ENCODE peak calls at places on chromosomes 11 and 22, in eight cellular contexts. One of them, this sample, is unnamed.

GRCh38 chr11:75303544-75304224 is 47.8 kb downstream of the ARRB1 start:
- DNase-seq in lung: no peak
- DNase-seq in AG04449: no peak
- DNase-seq in astrocyte of the spinal cord: no peak
- DNase-seq in heart left ventricle: no peak
- DNase-seq in H1: no peak
- DNase-seq in spleen: no peak
- DNase-seq in pancreas: peak; percentile 23
- DNase-seq in this sample: no peak

GRCh38 chr11:108984548-108984947 is 319.7 kb downstream of the DDX10 start:
- DNase-seq in lung: no peak
- DNase-seq in AG04449: no peak
- DNase-seq in astrocyte of the spinal cord: no peak
- DNase-seq in heart left ventricle: no peak
- DNase-seq in H1: no peak
- DNase-seq in spleen: no peak
- DNase-seq in pancreas: no peak
- DNase-seq in this sample: no peak

GRCh38 chr11:36155301-36155700 is 133.9 kb downstream of the COMMD9 start:
- DNase-seq in lung: no peak
- DNase-seq in AG04449: no peak
- DNase-seq in astrocyte of the spinal cord: no peak
- DNase-seq in heart left ventricle: no peak
- DNase-seq in H1: no peak
- DNase-seq in spleen: no peak
- DNase-seq in pancreas: no peak
- DNase-seq in this sample: no peak

GRCh38 chr22:19714320-19715252 is at the start of gene SEPTIN5:
- DNase-seq in lung: no peak
- DNase-seq in AG04449: no peak
- DNase-seq in astrocyte of the spinal cord: no peak
- DNase-seq in heart left ventricle: peak; percentile 65
- DNase-seq in H1: no peak
- DNase-seq in spleen: peak; percentile 80
- DNase-seq in pancreas: peak; percentile 82
- DNase-seq in this sample: no peak

GRCh38 chr11:19742595-19743292 is 30.1 kb downstream of the NAV2 start:
- DNase-seq in lung: peak; percentile 82
- DNase-seq in AG04449: no peak
- DNase-seq in astrocyte of the spinal cord: peak; percentile 79
- DNase-seq in heart left ventricle: peak; percentile 85
- DNase-seq in H1: peak; percentile 49
- DNase-seq in spleen: peak; percentile 82
- DNase-seq in pancreas: peak; percentile 87
- DNase-seq in this sample: peak; percentile 84

GRCh38 chr11:17846852-17847453 is 112.4 kb downstream of the KCNC1 start:
- DNase-seq in lung: no peak
- DNase-seq in AG04449: no peak
- DNase-seq in astrocyte of the spinal cord: peak; percentile 42
- DNase-seq in heart left ventricle: no peak
- DNase-seq in H1: no peak
- DNase-seq in spleen: no peak
- DNase-seq in pancreas: no peak
- DNase-seq in this sample: no peak

GRCh38 chr22:43090130-43090789 is 1.1 kb upstream of the TTLL1 start:
- DNase-seq in lung: peak; percentile 48
- DNase-seq in AG04449: peak; percentile 50
- DNase-seq in astrocyte of the spinal cord: peak; percentile 87
- DNase-seq in heart left ventricle: no peak
- DNase-seq in H1: no peak
- DNase-seq in spleen: no peak
- DNase-seq in pancreas: no peak
- DNase-seq in this sample: no peak

GRCh38 chr11:75350743-75351540 is 519 bp downstream of the ARRB1 start:
- DNase-seq in lung: peak; percentile 61
- DNase-seq in AG04449: no peak
- DNase-seq in astrocyte of the spinal cord: no peak
- DNase-seq in heart left ventricle: peak; percentile 81
- DNase-seq in H1: no peak
- DNase-seq in spleen: peak; percentile 87
- DNase-seq in pancreas: peak; percentile 89
- DNase-seq in this sample: peak; percentile 72

GRCh38 chr11:10908215-10908990 is 50.5 kb upstream of the ZBED5 start:
- DNase-seq in lung: no peak
- DNase-seq in AG04449: peak; percentile 81
- DNase-seq in astrocyte of the spinal cord: peak; percentile 93
- DNase-seq in heart left ventricle: no peak
- DNase-seq in H1: no peak
- DNase-seq in spleen: no peak
- DNase-seq in pancreas: no peak
- DNase-seq in this sample: no peak

GRCh38 chr22:23068832-23069385 is 1.4 kb upstream of the GNAZ start:
- DNase-seq in lung: no peak
- DNase-seq in AG04449: no peak
- DNase-seq in astrocyte of the spinal cord: no peak
- DNase-seq in heart left ventricle: no peak
- DNase-seq in H1: no peak
- DNase-seq in spleen: peak; percentile 50
- DNase-seq in pancreas: peak; percentile 22
- DNase-seq in this sample: peak; percentile 67

GRCh38 chr11:35649984-35650383 is 12.6 kb upstream of the TRIM44 start:
- DNase-seq in lung: no peak
- DNase-seq in AG04449: no peak
- DNase-seq in astrocyte of the spinal cord: peak; percentile 34
- DNase-seq in heart left ventricle: no peak
- DNase-seq in H1: no peak
- DNase-seq in spleen: no peak
- DNase-seq in pancreas: no peak
- DNase-seq in this sample: no peak

GRCh38 chr11:14075118-14075601 is 112.6 kb downstream of the SPON1 start:
- DNase-seq in lung: no peak
- DNase-seq in AG04449: no peak
- DNase-seq in astrocyte of the spinal cord: peak; percentile 35
- DNase-seq in heart left ventricle: no peak
- DNase-seq in H1: no peak
- DNase-seq in spleen: no peak
- DNase-seq in pancreas: no peak
- DNase-seq in this sample: no peak

DNA sequence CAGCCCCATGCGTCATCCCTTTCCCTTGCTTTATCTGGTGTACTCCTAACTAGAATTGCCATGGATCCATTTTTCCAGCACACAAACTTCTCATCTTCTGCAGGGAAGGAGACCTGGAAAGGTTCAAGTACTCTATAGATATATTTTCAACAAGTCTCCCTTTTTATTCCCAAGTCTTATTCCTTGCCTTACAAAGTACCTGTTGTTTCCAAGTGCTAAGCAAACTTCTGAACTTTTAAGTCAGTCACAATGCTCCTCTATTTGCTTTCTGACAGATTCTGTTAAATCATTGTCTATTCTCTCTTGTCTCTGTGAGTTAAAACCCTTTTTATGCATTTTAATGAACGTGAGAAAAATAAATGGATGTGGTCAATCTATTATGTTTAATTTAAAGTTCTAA is 20.4 kb downstream of the CCDC73 start:
- DNase-seq in lung: no peak
- DNase-seq in AG04449: no peak
- DNase-seq in astrocyte of the spinal cord: no peak
- DNase-seq in heart left ventricle: no peak
- DNase-seq in H1: no peak
- DNase-seq in spleen: no peak
- DNase-seq in pancreas: no peak
- DNase-seq in this sample: no peak
- TF ChIP-seq CTCF in lung: no peak
- TF ChIP-seq CTCF in AG04449: no peak
- TF ChIP-seq CTCF in astrocyte of the spinal cord: no peak
- TF ChIP-seq CTCF in heart left ventricle: no peak
- TF ChIP-seq CTCF in H1: no peak
- TF ChIP-seq CTCF in spleen: no peak
- TF ChIP-seq CTCF in pancreas: no peak
- TF ChIP-seq CTCF in this sample: no peak

DNA sequence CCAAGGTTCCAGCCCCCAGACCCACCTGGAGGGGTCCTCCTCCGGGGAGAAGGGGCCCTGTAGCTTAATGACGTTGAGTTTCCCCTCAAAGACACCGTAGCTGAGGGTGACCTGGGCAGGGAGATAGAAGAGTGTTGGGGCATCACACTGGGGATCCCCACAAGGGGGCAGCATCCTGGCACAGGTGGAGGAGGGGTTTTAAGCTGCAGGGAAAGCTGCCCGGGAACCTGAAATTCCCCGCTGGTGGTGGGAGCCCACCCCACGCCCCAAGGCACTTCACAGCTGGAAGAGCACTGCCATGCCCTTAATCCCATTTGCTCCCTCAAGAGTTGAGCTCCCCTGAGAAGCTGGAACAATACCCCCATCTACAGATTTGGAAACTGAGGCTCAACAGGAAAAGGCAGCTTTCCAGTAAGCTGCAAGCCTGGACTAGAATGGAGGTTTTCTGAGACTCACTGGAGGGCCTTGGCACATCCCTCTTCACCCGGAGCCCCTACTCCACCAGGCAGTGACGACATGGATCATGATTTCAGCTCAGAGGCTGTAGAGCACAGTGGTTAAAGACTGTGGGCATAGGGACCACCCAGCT is 13.7 kb downstream of the MFNG start:
- DNase-seq in lung: no peak
- DNase-seq in AG04449: no peak
- DNase-seq in astrocyte of the spinal cord: no peak
- DNase-seq in heart left ventricle: no peak
- DNase-seq in H1: no peak
- DNase-seq in spleen: no peak
- DNase-seq in pancreas: peak; percentile 45
- DNase-seq in this sample: no peak
- H3K4me3 ChIP-seq in lung: no peak overlapping the region
- H3K4me3 ChIP-seq in AG04449: no peak overlapping the region
- H3K4me3 ChIP-seq in astrocyte of the spinal cord: no peak overlapping the region
- H3K4me3 ChIP-seq in heart left ventricle: no peak overlapping the region
- H3K4me3 ChIP-seq in H1: no peak overlapping the region
- H3K4me3 ChIP-seq in spleen: no peak overlapping the region
- H3K4me3 ChIP-seq in pancreas: no peak overlapping the region
- H3K4me3 ChIP-seq in this sample: no peak overlapping the region

DNA sequence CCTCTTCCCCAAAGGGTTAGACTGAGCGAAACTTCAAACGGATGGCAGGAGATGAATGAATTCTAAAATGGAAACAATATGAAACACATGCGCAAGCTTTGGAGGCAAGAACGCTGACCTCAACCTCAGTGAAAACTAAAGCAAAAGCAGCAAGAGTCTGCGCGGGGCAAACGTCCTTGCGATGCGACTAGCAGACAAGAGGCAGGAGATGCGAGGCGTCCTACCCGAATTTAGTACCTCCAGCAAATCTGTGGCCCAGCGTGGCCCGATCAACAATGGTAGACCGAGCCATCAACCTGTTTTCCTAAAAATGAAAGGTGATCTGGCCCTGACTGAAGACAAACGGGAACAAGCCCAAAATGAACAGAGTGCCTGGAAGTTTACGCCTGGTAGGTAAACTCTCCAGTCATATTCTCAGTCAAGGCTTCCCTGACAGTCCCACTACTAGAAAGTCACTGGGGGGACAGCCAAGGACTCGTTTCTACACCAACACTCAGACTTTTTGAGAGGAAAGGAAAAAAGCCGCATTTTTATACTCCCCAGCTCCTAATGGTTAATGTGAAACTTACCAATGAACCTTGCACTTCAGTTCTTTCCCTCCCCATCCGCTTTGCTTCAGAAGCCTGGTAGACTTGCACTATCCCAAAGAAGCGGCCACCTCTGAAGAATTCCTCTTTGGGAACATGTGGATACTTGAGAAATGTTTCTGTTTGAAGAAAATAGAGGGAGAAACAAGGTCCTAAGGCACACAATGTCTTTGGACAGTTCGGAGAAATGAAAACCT is 11.5 kb downstream of the MMP3 start:
- DNase-seq in lung: no peak
- DNase-seq in AG04449: no peak
- DNase-seq in astrocyte of the spinal cord: no peak
- DNase-seq in heart left ventricle: no peak
- DNase-seq in H1: no peak
- DNase-seq in spleen: no peak
- DNase-seq in pancreas: peak; percentile 24
- DNase-seq in this sample: no peak
- TF ChIP-seq CTCF in lung: no peak
- TF ChIP-seq CTCF in AG04449: no peak
- TF ChIP-seq CTCF in astrocyte of the spinal cord: no peak
- TF ChIP-seq CTCF in heart left ventricle: no peak
- TF ChIP-seq CTCF in H1: no peak
- TF ChIP-seq CTCF in spleen: no peak
- TF ChIP-seq CTCF in pancreas: no peak
- TF ChIP-seq CTCF in this sample: no peak

GRCh38 chr11:4697583-4697982 is at the start of gene OR51E2:
- DNase-seq in lung: no peak
- DNase-seq in AG04449: peak; percentile 58
- DNase-seq in astrocyte of the spinal cord: peak; percentile 6
- DNase-seq in heart left ventricle: no peak
- DNase-seq in H1: peak; percentile 9
- DNase-seq in spleen: no peak
- DNase-seq in pancreas: no peak
- DNase-seq in this sample: no peak
- H3K4me3 ChIP-seq in lung: no peak within 1 kb of the TSS
- H3K4me3 ChIP-seq in AG04449: no peak within 1 kb of the TSS
- H3K4me3 ChIP-seq in astrocyte of the spinal cord: no peak within 1 kb of the TSS
- H3K4me3 ChIP-seq in heart left ventricle: no peak within 1 kb of the TSS
- H3K4me3 ChIP-seq in H1: no peak within 1 kb of the TSS
- H3K4me3 ChIP-seq in spleen: no peak within 1 kb of the TSS
- H3K4me3 ChIP-seq in pancreas: no peak within 1 kb of the TSS
- H3K4me3 ChIP-seq in this sample: peak within 1 kb of the TSS; percentile 24

DNA sequence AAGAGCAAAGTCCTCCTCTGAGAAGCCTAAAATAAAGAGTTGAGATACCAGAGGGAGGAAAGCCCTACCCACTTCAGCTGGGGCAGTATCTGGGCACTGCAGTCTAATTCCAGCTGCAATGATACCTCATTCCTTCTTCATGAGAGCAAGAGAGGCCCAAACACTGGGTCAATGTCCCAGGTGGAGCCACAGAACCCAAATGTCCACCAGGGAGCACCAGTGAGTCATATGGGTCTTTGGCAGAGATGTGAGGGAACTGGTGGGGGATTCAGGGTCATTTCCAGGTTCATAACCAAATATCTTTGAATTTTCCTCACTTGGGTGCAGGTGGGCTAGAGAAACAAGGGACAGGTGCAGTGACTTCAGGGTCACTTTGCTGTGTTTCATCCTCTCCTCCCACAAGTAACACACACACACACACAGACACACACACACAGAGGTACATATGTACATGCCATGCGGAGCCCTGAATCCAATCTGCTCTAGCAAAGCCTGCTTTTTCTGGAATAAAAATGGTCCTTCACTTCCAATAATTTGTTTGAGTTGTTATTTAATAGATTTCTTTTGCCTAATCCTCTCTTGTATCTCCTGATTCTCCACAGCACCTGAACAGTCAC is 585.4 kb downstream of the SOX6 start:
- DNase-seq in lung: no peak
- DNase-seq in AG04449: no peak
- DNase-seq in astrocyte of the spinal cord: peak; percentile 42
- DNase-seq in heart left ventricle: no peak
- DNase-seq in H1: peak; percentile 13
- DNase-seq in spleen: no peak
- DNase-seq in pancreas: peak; percentile 26
- DNase-seq in this sample: no peak
- TF ChIP-seq CTCF in lung: peak; percentile 8
- TF ChIP-seq CTCF in AG04449: peak; percentile 75
- TF ChIP-seq CTCF in astrocyte of the spinal cord: peak; percentile 86
- TF ChIP-seq CTCF in heart left ventricle: peak; percentile 68
- TF ChIP-seq CTCF in H1: peak; percentile 71
- TF ChIP-seq CTCF in spleen: no peak
- TF ChIP-seq CTCF in pancreas: peak; percentile 32
- TF ChIP-seq CTCF in this sample: peak; percentile 22

GRCh38 chr11:129372609-129373488 is 2.8 kb upstream of the BARX2 start:
- DNase-seq in lung: no peak
- DNase-seq in AG04449: no peak
- DNase-seq in astrocyte of the spinal cord: no peak
- DNase-seq in heart left ventricle: no peak
- DNase-seq in H1: no peak
- DNase-seq in spleen: no peak
- DNase-seq in pancreas: peak; percentile 55
- DNase-seq in this sample: no peak
- H3K4me3 ChIP-seq in lung: no peak overlapping the region
- H3K4me3 ChIP-seq in AG04449: peak overlapping the region; percentile 12
- H3K4me3 ChIP-seq in astrocyte of the spinal cord: no peak overlapping the region
- H3K4me3 ChIP-seq in heart left ventricle: peak overlapping the region; percentile 42
- H3K4me3 ChIP-seq in H1: peak overlapping the region; percentile 55
- H3K4me3 ChIP-seq in spleen: peak overlapping the region; percentile 27
- H3K4me3 ChIP-seq in pancreas: no peak overlapping the region
- H3K4me3 ChIP-seq in this sample: peak overlapping the region; percentile 60

This sample was measured in coronary artery.